ENCODE peak calls at places on chromosomes 3 and 15, in nine cellular contexts. One of them, this sample, is unnamed.

GRCh38 chr15:88986949-88987589 is 73.9 kb upstream of the MFGE8 start:
- DNase-seq in heart right ventricle: no peak
- DNase-seq in H9: no peak
- DNase-seq in upper lobe of left lung: no peak
- DNase-seq in CD8-positive, alpha-beta T cell: no peak
- DNase-seq in thoracic aorta: no peak
- DNase-seq in neural progenitor cell: no peak
- DNase-seq in ascending aorta: no peak
- DNase-seq in cardiac muscle cell: no peak
- DNase-seq in this sample: no peak

GRCh38 chr3:65972765-65973164 is 66.0 kb downstream of the MAGI1 start:
- DNase-seq in heart right ventricle: no peak
- DNase-seq in H9: no peak
- DNase-seq in upper lobe of left lung: no peak
- DNase-seq in CD8-positive, alpha-beta T cell: no peak
- DNase-seq in thoracic aorta: no peak
- DNase-seq in neural progenitor cell: no peak
- DNase-seq in ascending aorta: no peak
- DNase-seq in cardiac muscle cell: no peak
- DNase-seq in this sample: no peak

GRCh38 chr3:122799322-122799721 is 4.5 kb downstream of the SLC49A4 start:
- DNase-seq in heart right ventricle: no peak
- DNase-seq in H9: no peak
- DNase-seq in upper lobe of left lung: no peak
- DNase-seq in CD8-positive, alpha-beta T cell: no peak
- DNase-seq in thoracic aorta: no peak
- DNase-seq in neural progenitor cell: no peak
- DNase-seq in ascending aorta: no peak
- DNase-seq in cardiac muscle cell: no peak
- DNase-seq in this sample: no peak

GRCh38 chr3:69212411-69213160 is 90.2 kb upstream of the LMOD3 start:
- DNase-seq in heart right ventricle: no peak
- DNase-seq in H9: no peak
- DNase-seq in upper lobe of left lung: no peak
- DNase-seq in CD8-positive, alpha-beta T cell: no peak
- DNase-seq in thoracic aorta: no peak
- DNase-seq in neural progenitor cell: no peak
- DNase-seq in ascending aorta: no peak
- DNase-seq in cardiac muscle cell: no peak
- DNase-seq in this sample: no peak

GRCh38 chr15:70880781-70881180 is 11.5 kb downstream of the THAP10 start:
- DNase-seq in heart right ventricle: no peak
- DNase-seq in H9: no peak
- DNase-seq in upper lobe of left lung: no peak
- DNase-seq in CD8-positive, alpha-beta T cell: no peak
- DNase-seq in thoracic aorta: no peak
- DNase-seq in neural progenitor cell: no peak
- DNase-seq in ascending aorta: no peak
- DNase-seq in cardiac muscle cell: no peak
- DNase-seq in this sample: no peak

GRCh38 chr3:42213417-42213816 is 52.6 kb downstream of the CCK start:
- DNase-seq in heart right ventricle: no peak
- DNase-seq in H9: no peak
- DNase-seq in upper lobe of left lung: peak; percentile 53
- DNase-seq in CD8-positive, alpha-beta T cell: peak; percentile 31
- DNase-seq in thoracic aorta: no peak
- DNase-seq in neural progenitor cell: no peak
- DNase-seq in ascending aorta: no peak
- DNase-seq in cardiac muscle cell: no peak
- DNase-seq in this sample: no peak

GRCh38 chr3:31157893-31158620 is 263.6 kb upstream of the GADL1 start:
- DNase-seq in heart right ventricle: no peak
- DNase-seq in H9: no peak
- DNase-seq in upper lobe of left lung: no peak
- DNase-seq in CD8-positive, alpha-beta T cell: no peak
- DNase-seq in thoracic aorta: no peak
- DNase-seq in neural progenitor cell: no peak
- DNase-seq in ascending aorta: no peak
- DNase-seq in cardiac muscle cell: peak; percentile 61
- DNase-seq in this sample: no peak

GRCh38 chr3:81581966-81582599 is 179.4 kb downstream of the GBE1 start:
- DNase-seq in heart right ventricle: no peak
- DNase-seq in H9: no peak
- DNase-seq in upper lobe of left lung: no peak
- DNase-seq in CD8-positive, alpha-beta T cell: no peak
- DNase-seq in thoracic aorta: no peak
- DNase-seq in neural progenitor cell: peak; percentile 59
- DNase-seq in ascending aorta: no peak
- DNase-seq in cardiac muscle cell: peak; percentile 34
- DNase-seq in this sample: peak; percentile 51

GRCh38 chr15:42082832-42083604 is 11.3 kb downstream of the PLA2G4D start:
- DNase-seq in heart right ventricle: no peak
- DNase-seq in H9: no peak
- DNase-seq in upper lobe of left lung: no peak
- DNase-seq in CD8-positive, alpha-beta T cell: no peak
- DNase-seq in thoracic aorta: no peak
- DNase-seq in neural progenitor cell: no peak
- DNase-seq in ascending aorta: no peak
- DNase-seq in cardiac muscle cell: no peak
- DNase-seq in this sample: no peak

GRCh38 chr3:181292984-181293383 is 303.4 kb upstream of the DNAJC19 start:
- DNase-seq in heart right ventricle: no peak
- DNase-seq in H9: no peak
- DNase-seq in upper lobe of left lung: no peak
- DNase-seq in CD8-positive, alpha-beta T cell: no peak
- DNase-seq in thoracic aorta: no peak
- DNase-seq in neural progenitor cell: no peak
- DNase-seq in ascending aorta: no peak
- DNase-seq in cardiac muscle cell: no peak
- DNase-seq in this sample: no peak

GRCh38 chr3:46943237-46944187 is 33.0 kb downstream of the CCDC12 start:
- DNase-seq in heart right ventricle: no peak
- DNase-seq in H9: no peak
- DNase-seq in upper lobe of left lung: peak; percentile 82
- DNase-seq in CD8-positive, alpha-beta T cell: no peak
- DNase-seq in thoracic aorta: no peak
- DNase-seq in neural progenitor cell: no peak
- DNase-seq in ascending aorta: no peak
- DNase-seq in cardiac muscle cell: peak; percentile 61
- DNase-seq in this sample: no peak

GRCh38 chr3:72247645-72248388 is 462.9 kb upstream of the PROK2 start:
- DNase-seq in heart right ventricle: no peak
- DNase-seq in H9: no peak
- DNase-seq in upper lobe of left lung: no peak
- DNase-seq in CD8-positive, alpha-beta T cell: no peak
- DNase-seq in thoracic aorta: no peak
- DNase-seq in neural progenitor cell: no peak
- DNase-seq in ascending aorta: no peak
- DNase-seq in cardiac muscle cell: no peak
- DNase-seq in this sample: no peak

GRCh38 chr15:59131955-59132562 is 27.1 kb downstream of the CCNB2 start:
- DNase-seq in heart right ventricle: no peak
- DNase-seq in H9: no peak
- DNase-seq in upper lobe of left lung: no peak
- DNase-seq in CD8-positive, alpha-beta T cell: no peak
- DNase-seq in thoracic aorta: no peak
- DNase-seq in neural progenitor cell: no peak
- DNase-seq in ascending aorta: no peak
- DNase-seq in cardiac muscle cell: no peak
- DNase-seq in this sample: no peak

GRCh38 chr15:78103406-78104118 is 11.2 kb downstream of the SH2D7 start:
- DNase-seq in heart right ventricle: no peak
- DNase-seq in H9: no peak
- DNase-seq in upper lobe of left lung: peak; percentile 51
- DNase-seq in CD8-positive, alpha-beta T cell: peak; percentile 69
- DNase-seq in thoracic aorta: no peak
- DNase-seq in neural progenitor cell: no peak
- DNase-seq in ascending aorta: no peak
- DNase-seq in cardiac muscle cell: no peak
- DNase-seq in this sample: no peak

GRCh38 chr15:100959066-100960050 is 40.2 kb downstream of the LRRK1 start:
- DNase-seq in heart right ventricle: no peak
- DNase-seq in H9: no peak
- DNase-seq in upper lobe of left lung: no peak
- DNase-seq in CD8-positive, alpha-beta T cell: no peak
- DNase-seq in thoracic aorta: no peak
- DNase-seq in neural progenitor cell: no peak
- DNase-seq in ascending aorta: no peak
- DNase-seq in cardiac muscle cell: no peak
- DNase-seq in this sample: no peak

GRCh38 chr3:120559228-120560061 is 36.7 kb upstream of the NDUFB4 start:
- DNase-seq in heart right ventricle: peak; percentile 45
- DNase-seq in H9: peak; percentile 68
- DNase-seq in upper lobe of left lung: no peak
- DNase-seq in CD8-positive, alpha-beta T cell: no peak
- DNase-seq in thoracic aorta: no peak
- DNase-seq in neural progenitor cell: peak; percentile 81
- DNase-seq in ascending aorta: no peak
- DNase-seq in cardiac muscle cell: peak; percentile 56
- DNase-seq in this sample: peak; percentile 63

GRCh38 chr3:192993428-192993827 is 75.8 kb upstream of the MB21D2 start:
- DNase-seq in heart right ventricle: no peak
- DNase-seq in H9: no peak
- DNase-seq in upper lobe of left lung: no peak
- DNase-seq in CD8-positive, alpha-beta T cell: no peak
- DNase-seq in thoracic aorta: no peak
- DNase-seq in neural progenitor cell: no peak
- DNase-seq in ascending aorta: no peak
- DNase-seq in cardiac muscle cell: no peak
- DNase-seq in this sample: no peak

GRCh38 chr15:27480141-27480530 is 509.2 kb downstream of the GABRG3 start:
- DNase-seq in heart right ventricle: no peak
- DNase-seq in H9: no peak
- DNase-seq in upper lobe of left lung: no peak
- DNase-seq in CD8-positive, alpha-beta T cell: no peak
- DNase-seq in thoracic aorta: no peak
- DNase-seq in neural progenitor cell: no peak
- DNase-seq in ascending aorta: no peak
- DNase-seq in cardiac muscle cell: no peak
- DNase-seq in this sample: no peak
- H3K9me3 ChIP-seq in heart right ventricle: no peaks in the 10 kb centered on the region
- H3K9me3 ChIP-seq in H9: no peaks in the 10 kb centered on the region
- H3K9me3 ChIP-seq in upper lobe of left lung: no peaks in the 10 kb centered on the region
- H3K9me3 ChIP-seq in CD8-positive, alpha-beta T cell: no peaks in the 10 kb centered on the region
- H3K9me3 ChIP-seq in thoracic aorta: no peaks in the 10 kb centered on the region
- H3K9me3 ChIP-seq in neural progenitor cell: no peaks in the 10 kb centered on the region
- H3K9me3 ChIP-seq in ascending aorta: no peaks in the 10 kb centered on the region
- H3K9me3 ChIP-seq in cardiac muscle cell: no peaks in the 10 kb centered on the region
- H3K9me3 ChIP-seq in this sample: no peaks in the 10 kb centered on the region

DNA sequence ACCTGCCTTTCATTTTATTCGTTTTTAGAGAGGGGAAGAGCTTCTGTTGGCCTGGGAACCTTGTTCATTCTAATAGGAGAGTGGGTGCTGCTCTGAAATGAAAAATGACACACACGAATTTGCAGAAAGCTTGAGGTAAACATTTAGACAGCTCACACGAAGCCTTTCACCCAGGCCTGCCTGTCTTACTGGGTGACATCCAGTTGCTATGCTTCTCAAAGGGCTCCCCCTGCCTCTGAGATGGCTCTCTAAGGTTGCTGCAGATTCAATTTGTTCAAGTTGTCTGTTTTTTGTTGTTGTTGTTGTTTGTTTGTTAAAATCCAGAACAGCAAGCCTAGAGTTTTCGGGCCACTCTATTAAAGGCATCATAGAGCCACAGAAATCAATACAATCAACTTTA is 18.1 kb downstream of the PEX5L start:
- DNase-seq in heart right ventricle: no peak
- DNase-seq in H9: peak; percentile 30
- DNase-seq in upper lobe of left lung: no peak
- DNase-seq in CD8-positive, alpha-beta T cell: no peak
- DNase-seq in thoracic aorta: no peak
- DNase-seq in neural progenitor cell: peak; percentile 48
- DNase-seq in ascending aorta: no peak
- DNase-seq in cardiac muscle cell: peak; percentile 13
- DNase-seq in this sample: peak; percentile 21
- H3K27ac ChIP-seq in heart right ventricle: no peak overlapping the region
- H3K27ac ChIP-seq in H9: no peak overlapping the region
- H3K27ac ChIP-seq in upper lobe of left lung: no peak overlapping the region
- H3K27ac ChIP-seq in CD8-positive, alpha-beta T cell: no peak overlapping the region
- H3K27ac ChIP-seq in thoracic aorta: no peak overlapping the region
- H3K27ac ChIP-seq in neural progenitor cell: no peak overlapping the region
- H3K27ac ChIP-seq in ascending aorta: no peak overlapping the region
- H3K27ac ChIP-seq in cardiac muscle cell: no peak overlapping the region
- H3K27ac ChIP-seq in this sample: no peak overlapping the region

DNA sequence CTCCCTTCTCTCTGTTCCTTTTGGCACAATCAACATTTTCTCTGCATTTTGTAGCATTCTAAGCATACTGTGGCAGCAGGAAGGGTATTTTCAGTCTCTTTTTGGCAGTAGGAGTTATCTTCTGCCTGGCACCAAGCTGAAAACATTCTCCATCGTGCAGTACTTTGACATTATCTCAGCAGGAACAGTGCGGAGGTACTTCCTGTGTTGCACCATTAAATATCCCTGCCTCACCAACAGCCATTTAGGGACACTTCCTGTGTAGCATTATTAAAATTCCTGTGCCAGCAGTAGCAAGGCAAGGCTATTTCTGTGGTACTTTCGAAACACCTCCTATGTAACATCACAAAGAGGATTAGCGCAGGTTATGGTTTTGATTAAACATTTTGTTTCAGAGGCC is 233.2 kb upstream of the SEMA6D start:
- DNase-seq in heart right ventricle: no peak
- DNase-seq in H9: no peak
- DNase-seq in upper lobe of left lung: no peak
- DNase-seq in CD8-positive, alpha-beta T cell: no peak
- DNase-seq in thoracic aorta: no peak
- DNase-seq in neural progenitor cell: no peak
- DNase-seq in ascending aorta: no peak
- DNase-seq in cardiac muscle cell: no peak
- DNase-seq in this sample: no peak
- H3K9me3 ChIP-seq in heart right ventricle: no peaks in the 10 kb centered on the region
- H3K9me3 ChIP-seq in H9: no peaks in the 10 kb centered on the region
- H3K9me3 ChIP-seq in upper lobe of left lung: no peaks in the 10 kb centered on the region
- H3K9me3 ChIP-seq in CD8-positive, alpha-beta T cell: no peaks in the 10 kb centered on the region
- H3K9me3 ChIP-seq in thoracic aorta: no peaks in the 10 kb centered on the region
- H3K9me3 ChIP-seq in neural progenitor cell: no peaks in the 10 kb centered on the region
- H3K9me3 ChIP-seq in ascending aorta: no peaks in the 10 kb centered on the region
- H3K9me3 ChIP-seq in cardiac muscle cell: no peaks in the 10 kb centered on the region
- H3K9me3 ChIP-seq in this sample: no peaks in the 10 kb centered on the region

DNA sequence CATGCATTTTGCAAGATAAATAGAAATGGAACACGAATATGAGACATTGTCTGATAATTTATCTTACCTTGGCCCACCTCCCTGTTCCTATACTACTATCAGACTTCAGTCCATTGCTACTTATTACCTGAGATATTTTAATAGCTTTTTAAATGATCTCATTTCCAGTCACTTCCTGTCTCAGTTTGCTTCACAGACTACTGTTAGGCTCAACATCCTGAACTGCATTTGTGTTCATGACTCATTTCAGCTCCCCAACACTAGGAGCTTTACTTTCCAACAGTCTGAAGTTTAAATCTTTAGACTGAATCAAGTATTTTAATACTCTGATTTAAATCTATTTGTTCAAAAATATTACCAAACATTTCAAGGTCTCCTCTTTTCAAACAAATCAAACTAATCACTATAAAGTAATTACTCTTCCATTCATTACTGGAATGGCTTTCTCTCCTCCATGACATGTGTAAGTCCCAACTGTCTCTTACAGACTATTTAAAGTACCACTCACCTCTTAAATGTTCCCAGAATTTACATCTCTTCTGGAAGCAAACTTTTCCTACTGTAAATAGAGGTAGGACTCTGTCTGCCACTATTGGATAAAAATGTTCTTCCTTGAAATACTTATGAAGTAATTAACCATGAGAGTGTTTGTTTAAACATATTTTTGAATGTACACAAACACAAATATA is 1277.6 kb downstream of the ZPLD1 start:
- DNase-seq in heart right ventricle: no peak
- DNase-seq in H9: no peak
- DNase-seq in upper lobe of left lung: no peak
- DNase-seq in CD8-positive, alpha-beta T cell: no peak
- DNase-seq in thoracic aorta: no peak
- DNase-seq in neural progenitor cell: no peak
- DNase-seq in ascending aorta: no peak
- DNase-seq in cardiac muscle cell: no peak
- DNase-seq in this sample: no peak
- H3K27ac ChIP-seq in heart right ventricle: no peak overlapping the region
- H3K27ac ChIP-seq in H9: no peak overlapping the region
- H3K27ac ChIP-seq in upper lobe of left lung: no peak overlapping the region
- H3K27ac ChIP-seq in CD8-positive, alpha-beta T cell: no peak overlapping the region
- H3K27ac ChIP-seq in thoracic aorta: no peak overlapping the region
- H3K27ac ChIP-seq in neural progenitor cell: no peak overlapping the region
- H3K27ac ChIP-seq in ascending aorta: no peak overlapping the region
- H3K27ac ChIP-seq in cardiac muscle cell: no peak overlapping the region
- H3K27ac ChIP-seq in this sample: no peak overlapping the region

This sample was measured in WERI-Rb-1.